ENCODE peak calls at places on chromosomes 11 and 22, in five cellular contexts. One of them, this sample, is unnamed.

GRCh38 chr11:116519499-116519898 is 253.3 kb downstream of the BUD13 start:
- DNase-seq in HepG2: no peak
- DNase-seq in H1: no peak
- DNase-seq in K562: no peak
- DNase-seq in GM12878: no peak
- DNase-seq in this sample: no peak

GRCh38 chr22:23401111-23401909 is 178.8 kb downstream of the IGLL1 start:
- DNase-seq in K562: no peak
- DNase-seq in H1: no peak
- DNase-seq in HepG2: no peak
- DNase-seq in GM12878: no peak
- DNase-seq in this sample: no peak

GRCh38 chr11:5605849-5606248 is 9.4 kb downstream of the TRIM6 start:
- DNase-seq in GM12878: no peak
- DNase-seq in K562: no peak
- DNase-seq in HepG2: no peak
- DNase-seq in H1: no peak
- DNase-seq in this sample: no peak

GRCh38 chr11:16194566-16194965 is 161.8 kb downstream of the SOX6 start:
- DNase-seq in K562: no peak
- DNase-seq in HepG2: no peak
- DNase-seq in H1: no peak
- DNase-seq in GM12878: no peak
- DNase-seq in this sample: no peak

GRCh38 chr11:109076870-109077269 is 345.1 kb upstream of the C11orf87 start:
- DNase-seq in H1: no peak
- DNase-seq in HepG2: no peak
- DNase-seq in GM12878: no peak
- DNase-seq in K562: no peak
- DNase-seq in this sample: no peak

GRCh38 chr22:47195156-47195675 is 432.8 kb downstream of the TBC1D22A start:
- DNase-seq in K562: no peak
- DNase-seq in HepG2: no peak
- DNase-seq in H1: no peak
- DNase-seq in GM12878: no peak
- DNase-seq in this sample: no peak

GRCh38 chr11:46237248-46238077 is 40.0 kb upstream of the CREB3L1 start:
- DNase-seq in H1: peak; percentile 61
- DNase-seq in K562: peak; percentile 93
- DNase-seq in GM12878: no peak
- DNase-seq in HepG2: no peak
- DNase-seq in this sample: peak; percentile 86

GRCh38 chr11:66688561-66689534 is 11.2 kb upstream of the RBM4B start:
- DNase-seq in HepG2: no peak
- DNase-seq in K562: no peak
- DNase-seq in H1: no peak
- DNase-seq in GM12878: no peak
- DNase-seq in this sample: no peak

GRCh38 chr11:32148824-32149223 is 58.0 kb downstream of the RCN1 start:
- DNase-seq in GM12878: no peak
- DNase-seq in H1: no peak
- DNase-seq in K562: no peak
- DNase-seq in HepG2: no peak
- DNase-seq in this sample: no peak

GRCh38 chr22:33920927-33921575 is 775 bp upstream of the LARGE1 start:
- DNase-seq in K562: peak; percentile 88
- DNase-seq in HepG2: peak; percentile 86
- DNase-seq in GM12878: peak; percentile 43
- DNase-seq in H1: peak; percentile 88
- DNase-seq in this sample: peak; percentile 57

GRCh38 chr11:104015649-104016415 is 20.6 kb upstream of the DDI1 start:
- DNase-seq in K562: no peak
- DNase-seq in GM12878: peak; percentile 23
- DNase-seq in HepG2: no peak
- DNase-seq in H1: no peak
- DNase-seq in this sample: no peak

GRCh38 chr11:102957953-102958352 is 2.4 kb upstream of the MMP13 start:
- DNase-seq in K562: no peak
- DNase-seq in H1: no peak
- DNase-seq in HepG2: no peak
- DNase-seq in GM12878: no peak
- DNase-seq in this sample: no peak

GRCh38 chr11:705646-706438 is at the start of gene EPS8L2:
- DNase-seq in H1: no peak
- DNase-seq in K562: peak; percentile 82
- DNase-seq in GM12878: no peak
- DNase-seq in HepG2: no peak
- DNase-seq in this sample: no peak

GRCh38 chr11:23288001-23288783 is 427.9 kb upstream of the CCDC179 start:
- DNase-seq in K562: no peak
- DNase-seq in H1: no peak
- DNase-seq in GM12878: no peak
- DNase-seq in HepG2: no peak
- DNase-seq in this sample: no peak

GRCh38 chr11:72869845-72870244 is 55.6 kb downstream of the ATG16L2 start:
- DNase-seq in K562: no peak
- DNase-seq in H1: no peak
- DNase-seq in GM12878: no peak
- DNase-seq in HepG2: no peak
- DNase-seq in this sample: no peak

GRCh38 chr22:36673821-36674220 is 29.7 kb downstream of the CACNG2 start:
- DNase-seq in HepG2: no peak
- DNase-seq in K562: no peak
- DNase-seq in H1: no peak
- DNase-seq in GM12878: no peak
- DNase-seq in this sample: no peak

GRCh38 chr11:22539851-22540376 is 85.7 kb downstream of the FANCF start:
- DNase-seq in HepG2: peak; percentile 9
- DNase-seq in K562: no peak
- DNase-seq in GM12878: no peak
- DNase-seq in H1: no peak
- DNase-seq in this sample: no peak

GRCh38 chr11:74932169-74932568 is 16.7 kb downstream of the XRRA1 start:
- DNase-seq in H1: no peak
- DNase-seq in HepG2: no peak
- DNase-seq in GM12878: no peak
- DNase-seq in K562: no peak
- DNase-seq in this sample: no peak

GRCh38 chr11:71305451-71306125 is 53.2 kb upstream of the SHANK2 start:
- DNase-seq in K562: no peak
- DNase-seq in HepG2: no peak
- DNase-seq in GM12878: no peak
- DNase-seq in H1: no peak
- DNase-seq in this sample: no peak

GRCh38 chr11:64858467-64859401 is 14.3 kb upstream of the CDC42BPG start:
- DNase-seq in K562: no peak
- DNase-seq in H1: no peak
- DNase-seq in GM12878: no peak
- DNase-seq in HepG2: no peak
- DNase-seq in this sample: no peak

GRCh38 chr11:84871116-84871515 is 756.0 kb downstream of the DLG2 start:
- DNase-seq in GM12878: no peak
- DNase-seq in H1: no peak
- DNase-seq in HepG2: no peak
- DNase-seq in K562: no peak
- DNase-seq in this sample: no peak
- TF ChIP-seq SP1 in GM12878: no peak
- TF ChIP-seq SP1 in H1: no peak
- TF ChIP-seq SP1 in HepG2: no peak
- TF ChIP-seq SP1 in K562: no peak
- TF ChIP-seq SP1 in this sample: no peak

GRCh38 chr11:95586681-95587080 is 202.9 kb downstream of the FAM76B start:
- DNase-seq in GM12878: no peak
- DNase-seq in K562: no peak
- DNase-seq in HepG2: no peak
- DNase-seq in H1: no peak
- DNase-seq in this sample: no peak

GRCh38 chr11:95584589-95584988 is 205.0 kb downstream of the FAM76B start:
- DNase-seq in GM12878: no peak
- DNase-seq in H1: no peak
- DNase-seq in K562: no peak
- DNase-seq in HepG2: peak; percentile 4
- DNase-seq in this sample: no peak

GRCh38 chr11:95585071-95585751 is 204.4 kb downstream of the FAM76B start:
- DNase-seq in K562: no peak
- DNase-seq in H1: no peak
- DNase-seq in HepG2: no peak
- DNase-seq in GM12878: no peak
- DNase-seq in this sample: no peak

GRCh38 chr11:95585752-95586077 is 203.9 kb downstream of the FAM76B start:
- DNase-seq in GM12878: no peak
- DNase-seq in H1: no peak
- DNase-seq in K562: no peak
- DNase-seq in HepG2: no peak
- DNase-seq in this sample: no peak

DNA sequence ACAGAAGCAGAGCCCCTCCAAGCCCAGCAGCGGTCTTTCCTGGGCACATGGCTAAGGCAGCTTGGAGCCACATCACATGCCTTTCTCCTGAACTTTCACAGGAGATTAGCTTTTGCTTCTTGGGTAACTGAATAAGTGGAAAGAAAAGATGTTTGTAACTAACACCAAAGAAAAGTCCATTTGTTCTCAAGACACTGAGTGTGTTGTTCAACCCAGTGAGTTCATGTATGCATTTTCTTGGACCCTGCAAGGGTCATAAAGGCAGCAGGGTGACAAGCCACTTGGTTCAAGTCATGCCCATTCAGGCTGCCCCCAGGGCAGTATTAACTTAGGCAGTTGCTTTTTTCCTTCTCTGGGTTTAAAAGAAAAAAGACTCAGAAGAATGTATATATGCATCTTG is 203.4 kb downstream of the FAM76B start:
- DNase-seq in GM12878: no peak
- DNase-seq in H1: no peak
- DNase-seq in HepG2: no peak
- DNase-seq in K562: no peak
- DNase-seq in this sample: no peak
- TF ChIP-seq JUND in GM12878: no peak
- TF ChIP-seq JUND in H1: no peak
- TF ChIP-seq JUND in HepG2: no peak
- TF ChIP-seq JUND in K562: no peak
- TF ChIP-seq JUND in this sample: no peak

DNA sequence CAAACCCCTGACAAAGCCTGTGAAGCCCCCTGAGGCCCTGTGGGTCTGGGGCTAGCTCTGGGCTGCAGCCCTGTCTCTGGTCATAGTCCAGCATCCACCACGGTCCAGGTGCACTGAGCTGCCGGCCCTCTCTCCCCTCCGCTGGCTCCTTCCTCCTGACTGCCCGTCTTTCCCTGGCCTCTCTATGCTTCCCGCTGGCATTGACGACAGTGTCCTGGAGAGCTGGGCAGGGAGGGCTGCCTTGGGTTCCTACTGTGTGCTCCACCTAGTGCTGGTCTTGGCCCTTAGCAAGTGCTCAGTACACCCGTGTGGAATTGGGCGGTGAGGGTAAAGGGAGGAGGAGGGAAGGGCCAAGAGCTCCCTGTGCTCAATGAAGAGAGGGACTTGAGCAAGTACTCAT is 868 bp upstream of the MYEOV start:
- DNase-seq in GM12878: no peak
- DNase-seq in H1: peak; percentile 23
- DNase-seq in K562: no peak
- DNase-seq in HepG2: no peak
- DNase-seq in this sample: peak; percentile 44
- TF ChIP-seq SIN3A in GM12878: no peak
- TF ChIP-seq SIN3A in H1: no peak
- TF ChIP-seq SIN3A in K562: no peak
- TF ChIP-seq SIN3A in HepG2: no peak
- TF ChIP-seq SIN3A in this sample: no peak

GRCh38 chr11:2534131-2534956 is 89.5 kb downstream of the KCNQ1 start:
- DNase-seq in HepG2: no peak
- DNase-seq in GM12878: no peak
- DNase-seq in H1: no peak
- DNase-seq in K562: no peak
- DNase-seq in this sample: peak; percentile 53
- TF ChIP-seq SP1 in HepG2: no peak
- TF ChIP-seq SP1 in GM12878: no peak
- TF ChIP-seq SP1 in H1: no peak
- TF ChIP-seq SP1 in K562: no peak
- TF ChIP-seq SP1 in this sample: no peak

GRCh38 chr22:37930270-37930951 is 23.0 kb downstream of the C22orf23 start:
- DNase-seq in H1: no peak
- DNase-seq in GM12878: no peak
- DNase-seq in HepG2: no peak
- DNase-seq in K562: no peak
- DNase-seq in this sample: no peak
- TF ChIP-seq JUND in H1: no peak
- TF ChIP-seq JUND in GM12878: no peak
- TF ChIP-seq JUND in HepG2: no peak
- TF ChIP-seq JUND in K562: no peak
- TF ChIP-seq JUND in this sample: no peak

DNA sequence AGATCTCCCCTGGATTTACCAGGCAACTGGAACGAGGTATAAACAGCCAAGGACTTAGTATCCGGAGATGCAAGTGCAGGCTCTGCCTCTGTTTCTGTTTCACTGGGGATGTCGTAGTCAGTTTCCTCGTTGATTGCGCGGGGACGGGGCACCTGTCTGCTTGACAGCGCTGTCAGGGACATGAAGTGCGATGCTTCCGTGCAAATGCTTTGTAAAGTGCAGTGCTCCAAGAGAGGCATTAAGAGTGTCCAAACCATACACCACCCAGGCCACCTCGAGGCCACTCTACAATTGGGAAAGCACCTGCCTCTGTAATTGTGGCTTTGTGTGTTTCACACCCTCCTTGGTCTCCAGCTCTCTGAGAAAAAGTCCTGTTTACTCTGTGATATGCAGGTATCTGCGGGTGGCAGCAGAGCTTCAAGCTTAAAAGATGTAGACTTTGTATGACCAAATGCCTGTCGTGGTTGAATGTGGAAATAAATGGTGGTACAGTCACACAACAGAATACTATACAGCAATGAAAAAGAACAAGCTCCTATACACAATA is 18.6 kb upstream of the CD5 start:
- DNase-seq in HepG2: no peak
- DNase-seq in H1: no peak
- DNase-seq in K562: no peak
- DNase-seq in GM12878: no peak
- DNase-seq in this sample: no peak
- TF ChIP-seq SIN3A in HepG2: no peak
- TF ChIP-seq SIN3A in H1: no peak
- TF ChIP-seq SIN3A in K562: no peak
- TF ChIP-seq SIN3A in GM12878: no peak
- TF ChIP-seq SIN3A in this sample: no peak

DNA sequence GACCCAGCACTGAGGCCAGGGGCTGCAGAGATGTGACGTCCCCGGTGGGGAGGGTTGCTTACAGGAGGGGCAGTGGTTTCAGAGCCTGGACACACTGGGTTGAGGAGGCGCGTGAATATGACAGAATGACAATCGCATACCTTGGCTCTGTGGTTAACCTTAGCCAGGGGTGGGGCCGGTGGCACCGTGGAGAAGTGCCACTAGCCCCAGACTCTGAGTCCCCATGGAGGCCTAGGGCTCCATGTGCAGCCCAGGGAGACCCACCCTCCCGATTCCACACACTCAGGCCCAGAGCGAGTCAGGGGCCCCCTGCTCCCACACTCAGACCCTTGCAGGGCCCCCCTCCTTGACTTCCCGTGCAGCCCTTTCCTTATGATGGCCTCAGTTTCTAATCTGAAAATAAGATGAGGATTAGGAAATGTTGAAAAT is 3.6 kb upstream of the ACR start:
- DNase-seq in GM12878: no peak
- DNase-seq in H1: no peak
- DNase-seq in K562: no peak
- DNase-seq in HepG2: no peak
- DNase-seq in this sample: no peak
- TF ChIP-seq SP1 in GM12878: no peak
- TF ChIP-seq SP1 in H1: no peak
- TF ChIP-seq SP1 in K562: no peak
- TF ChIP-seq SP1 in HepG2: no peak
- TF ChIP-seq SP1 in this sample: no peak

This sample was measured in HCT116.